ENCODE peak calls at places on chromosomes 4 and X, in seven cellular contexts. One of them, this sample, is unnamed. For H3K4me1, the result is how much of the 10 kb centered on the place peaks cover.

GRCh38 chr4:25442863-25443307 is 65.8 kb downstream of the ANAPC4 start:
- DNase-seq in stomach: no peak
- DNase-seq in sigmoid colon: no peak
- DNase-seq in suprapubic skin: no peak
- DNase-seq in transverse colon: no peak
- DNase-seq in ovary: no peak
- DNase-seq in A549: no peak
- DNase-seq in this sample: no peak

GRCh38 chrX:82134378-82134777 is 932.5 kb downstream of the SH3BGRL start:
- DNase-seq in suprapubic skin: no peak
- DNase-seq in transverse colon: no peak
- DNase-seq in ovary: no peak
- DNase-seq in stomach: no peak
- DNase-seq in sigmoid colon: no peak
- DNase-seq in A549: no peak
- DNase-seq in this sample: no peak

GRCh38 chr4:111230265-111230664 is 607.4 kb upstream of the PITX2 start:
- DNase-seq in A549: no peak
- DNase-seq in suprapubic skin: no peak
- DNase-seq in ovary: no peak
- DNase-seq in sigmoid colon: no peak
- DNase-seq in stomach: no peak
- DNase-seq in transverse colon: no peak
- DNase-seq in this sample: no peak

GRCh38 chrX:149830192-149830873 is 48.6 kb downstream of the MAGEA9 start:
- DNase-seq in suprapubic skin: no peak
- DNase-seq in transverse colon: no peak
- DNase-seq in stomach: no peak
- DNase-seq in sigmoid colon: no peak
- DNase-seq in A549: no peak
- DNase-seq in ovary: peak
- DNase-seq in this sample: no peak

GRCh38 chr4:80229590-80229989 is 32.3 kb downstream of the PRDM8 start:
- DNase-seq in transverse colon: no peak
- DNase-seq in A549: no peak
- DNase-seq in ovary: no peak
- DNase-seq in suprapubic skin: no peak
- DNase-seq in sigmoid colon: no peak
- DNase-seq in stomach: no peak
- DNase-seq in this sample: no peak

GRCh38 chr4:7629855-7630254 is 195.1 kb upstream of the PSAPL1 start:
- DNase-seq in ovary: no peak
- DNase-seq in transverse colon: no peak
- DNase-seq in stomach: no peak
- DNase-seq in sigmoid colon: no peak
- DNase-seq in A549: no peak
- DNase-seq in suprapubic skin: peak
- DNase-seq in this sample: no peak

GRCh38 chr4:8039290-8039689 is 99.6 kb upstream of the AFAP1 start:
- DNase-seq in transverse colon: peak
- DNase-seq in A549: no peak
- DNase-seq in ovary: no peak
- DNase-seq in sigmoid colon: no peak
- DNase-seq in suprapubic skin: no peak
- DNase-seq in stomach: no peak
- DNase-seq in this sample: no peak

GRCh38 chr4:99946346-99947189 is at the start of gene DNAJB14:
- DNase-seq in sigmoid colon: peak
- DNase-seq in ovary: peak
- DNase-seq in A549: peak
- DNase-seq in stomach: peak
- DNase-seq in transverse colon: peak
- DNase-seq in suprapubic skin: peak
- DNase-seq in this sample: peak

GRCh38 chr4:71389149-71389840 is 50.5 kb downstream of the SLC4A4 start:
- DNase-seq in sigmoid colon: peak
- DNase-seq in A549: peak
- DNase-seq in transverse colon: no peak
- DNase-seq in suprapubic skin: no peak
- DNase-seq in ovary: no peak
- DNase-seq in stomach: peak
- DNase-seq in this sample: peak

GRCh38 chr4:81030061-81030616 is 369 bp upstream of the BMP3 start:
- DNase-seq in suprapubic skin: no peak
- DNase-seq in transverse colon: no peak
- DNase-seq in ovary: no peak
- DNase-seq in A549: no peak
- DNase-seq in stomach: no peak
- DNase-seq in sigmoid colon: no peak
- DNase-seq in this sample: no peak

GRCh38 chr4:131551306-131551705 is 1597.8 kb upstream of the PCDH10 start:
- DNase-seq in A549: no peak
- DNase-seq in suprapubic skin: no peak
- DNase-seq in ovary: no peak
- DNase-seq in sigmoid colon: no peak
- DNase-seq in stomach: no peak
- DNase-seq in transverse colon: no peak
- DNase-seq in this sample: no peak

GRCh38 chr4:147782087-147782781 is 50.3 kb downstream of the ARHGAP10 start:
- DNase-seq in suprapubic skin: no peak
- DNase-seq in A549: no peak
- DNase-seq in stomach: no peak
- DNase-seq in transverse colon: no peak
- DNase-seq in ovary: no peak
- DNase-seq in sigmoid colon: no peak
- DNase-seq in this sample: no peak

GRCh38 chr4:879730-880079 is 52.4 kb downstream of the GAK start:
- DNase-seq in transverse colon: no peak
- DNase-seq in A549: no peak
- DNase-seq in suprapubic skin: no peak
- DNase-seq in ovary: no peak
- DNase-seq in stomach: no peak
- DNase-seq in sigmoid colon: no peak
- DNase-seq in this sample: no peak

GRCh38 chrX:45479196-45479834 is 278.6 kb upstream of the DIPK2B start:
- DNase-seq in ovary: no peak
- DNase-seq in suprapubic skin: no peak
- DNase-seq in stomach: no peak
- DNase-seq in A549: peak
- DNase-seq in transverse colon: no peak
- DNase-seq in sigmoid colon: no peak
- DNase-seq in this sample: no peak

GRCh38 chr4:100895572-100896197 is 377.9 kb upstream of the EMCN start:
- DNase-seq in A549: no peak
- DNase-seq in ovary: no peak
- DNase-seq in stomach: no peak
- DNase-seq in suprapubic skin: no peak
- DNase-seq in sigmoid colon: no peak
- DNase-seq in transverse colon: no peak
- DNase-seq in this sample: no peak

GRCh38 chr4:138406881-138407280 is 164.7 kb upstream of the SLC7A11 start:
- DNase-seq in ovary: no peak
- DNase-seq in A549: no peak
- DNase-seq in sigmoid colon: no peak
- DNase-seq in suprapubic skin: no peak
- DNase-seq in transverse colon: no peak
- DNase-seq in stomach: no peak
- DNase-seq in this sample: no peak

GRCh38 chrX:11557120-11557519 is 108.6 kb downstream of the ARHGAP6 start:
- DNase-seq in A549: peak
- DNase-seq in ovary: no peak
- DNase-seq in transverse colon: no peak
- DNase-seq in stomach: no peak
- DNase-seq in sigmoid colon: no peak
- DNase-seq in suprapubic skin: no peak
- DNase-seq in this sample: no peak

GRCh38 chrX:1535241-1536041 is 1.5 kb downstream of the P2RY8 start:
- DNase-seq in transverse colon: peak
- DNase-seq in A549: no peak
- DNase-seq in sigmoid colon: no peak
- DNase-seq in suprapubic skin: peak
- DNase-seq in stomach: no peak
- DNase-seq in ovary: peak
- DNase-seq in this sample: peak

GRCh38 chr4:162116085-162116784 is 47.6 kb downstream of the FSTL5 start:
- DNase-seq in A549: no peak
- DNase-seq in ovary: no peak
- DNase-seq in transverse colon: no peak
- DNase-seq in stomach: no peak
- DNase-seq in suprapubic skin: no peak
- DNase-seq in sigmoid colon: no peak
- DNase-seq in this sample: no peak

GRCh38 chr4:81472249-81473085 is 760 bp upstream of the RASGEF1B start:
- DNase-seq in A549: peak
- DNase-seq in suprapubic skin: no peak
- DNase-seq in ovary: no peak
- DNase-seq in transverse colon: peak
- DNase-seq in stomach: peak
- DNase-seq in sigmoid colon: peak
- DNase-seq in this sample: peak

GRCh38 chr4:70236125-70236524 is 6.3 kb upstream of the CSN3 start:
- DNase-seq in suprapubic skin: no peak
- DNase-seq in sigmoid colon: no peak
- DNase-seq in transverse colon: no peak
- DNase-seq in ovary: no peak
- DNase-seq in stomach: no peak
- DNase-seq in A549: no peak
- DNase-seq in this sample: no peak

GRCh38 chr4:55561884-55562283 is 15.2 kb upstream of the CLOCK start:
- DNase-seq in ovary: no peak
- DNase-seq in sigmoid colon: no peak
- DNase-seq in suprapubic skin: no peak
- DNase-seq in transverse colon: no peak
- DNase-seq in A549: no peak
- DNase-seq in stomach: no peak
- DNase-seq in this sample: no peak

GRCh38 chr4:76897522-76898384 is at the start of gene SOWAHB:
- DNase-seq in transverse colon: peak
- DNase-seq in suprapubic skin: peak
- DNase-seq in A549: no peak
- DNase-seq in stomach: peak
- DNase-seq in ovary: peak
- DNase-seq in sigmoid colon: no peak
- DNase-seq in this sample: no peak

GRCh38 chr4:65018313-65018712 is 609.1 kb upstream of the TECRL start:
- DNase-seq in stomach: no peak
- DNase-seq in A549: no peak
- DNase-seq in ovary: no peak
- DNase-seq in sigmoid colon: no peak
- DNase-seq in suprapubic skin: no peak
- DNase-seq in transverse colon: no peak
- DNase-seq in this sample: no peak
- TF ChIP-seq EP300 in stomach: no peak
- TF ChIP-seq EP300 in A549: no peak
- TF ChIP-seq EP300 in ovary: no peak
- TF ChIP-seq EP300 in sigmoid colon: no peak
- TF ChIP-seq EP300 in suprapubic skin: no peak
- TF ChIP-seq EP300 in transverse colon: no peak
- TF ChIP-seq EP300 in this sample: no peak

GRCh38 chrX:154044045-154044444 is 24.3 kb upstream of the IRAK1 start:
- DNase-seq in suprapubic skin: no peak
- DNase-seq in transverse colon: no peak
- DNase-seq in stomach: no peak
- DNase-seq in ovary: no peak
- DNase-seq in sigmoid colon: no peak
- DNase-seq in A549: no peak
- DNase-seq in this sample: no peak
- H3K4me1 ChIP-seq in suprapubic skin: half or more
- H3K4me1 ChIP-seq in transverse colon: under half
- H3K4me1 ChIP-seq in stomach: under half
- H3K4me1 ChIP-seq in ovary: under half
- H3K4me1 ChIP-seq in sigmoid colon: under half
- H3K4me1 ChIP-seq in A549: half or more
- H3K4me1 ChIP-seq in this sample: under half

GRCh38 chrX:155744534-155744933 is 131.8 kb upstream of the TMLHE start:
- DNase-seq in A549: no peak
- DNase-seq in sigmoid colon: no peak
- DNase-seq in stomach: no peak
- DNase-seq in ovary: no peak
- DNase-seq in transverse colon: no peak
- DNase-seq in suprapubic skin: no peak
- DNase-seq in this sample: no peak

GRCh38 chrX:155747520-155747919 is 133.6 kb upstream of the VAMP7 start:
- DNase-seq in suprapubic skin: no peak
- DNase-seq in stomach: peak
- DNase-seq in sigmoid colon: no peak
- DNase-seq in ovary: no peak
- DNase-seq in A549: no peak
- DNase-seq in transverse colon: peak
- DNase-seq in this sample: peak

GRCh38 chrX:155751131-155751530 is 130.0 kb upstream of the VAMP7 start:
- DNase-seq in transverse colon: no peak
- DNase-seq in ovary: no peak
- DNase-seq in A549: no peak
- DNase-seq in stomach: no peak
- DNase-seq in suprapubic skin: no peak
- DNase-seq in sigmoid colon: no peak
- DNase-seq in this sample: no peak

GRCh38 chrX:155745792-155746191 is 133.0 kb upstream of the TMLHE start:
- DNase-seq in transverse colon: peak
- DNase-seq in suprapubic skin: no peak
- DNase-seq in A549: peak
- DNase-seq in stomach: peak
- DNase-seq in ovary: no peak
- DNase-seq in sigmoid colon: no peak
- DNase-seq in this sample: no peak
- TF ChIP-seq EP300 in transverse colon: no peak
- TF ChIP-seq EP300 in suprapubic skin: no peak
- TF ChIP-seq EP300 in A549: no peak
- TF ChIP-seq EP300 in stomach: no peak
- TF ChIP-seq EP300 in ovary: no peak
- TF ChIP-seq EP300 in sigmoid colon: no peak
- TF ChIP-seq EP300 in this sample: no peak

GRCh38 chr4:78691333-78691732 is 84.8 kb upstream of the BMP2K start:
- DNase-seq in stomach: no peak
- DNase-seq in ovary: no peak
- DNase-seq in suprapubic skin: no peak
- DNase-seq in transverse colon: no peak
- DNase-seq in sigmoid colon: no peak
- DNase-seq in A549: no peak
- DNase-seq in this sample: no peak
- H3K4me1 ChIP-seq in stomach: under half
- H3K4me1 ChIP-seq in ovary: under half
- H3K4me1 ChIP-seq in suprapubic skin: under half
- H3K4me1 ChIP-seq in transverse colon: under half
- H3K4me1 ChIP-seq in sigmoid colon: under half
- H3K4me1 ChIP-seq in A549: under half
- H3K4me1 ChIP-seq in this sample: under half

GRCh38 chr4:113471141-113471860 is 290.2 kb downstream of the CAMK2D start:
- DNase-seq in sigmoid colon: no peak
- DNase-seq in A549: no peak
- DNase-seq in transverse colon: no peak
- DNase-seq in ovary: no peak
- DNase-seq in suprapubic skin: no peak
- DNase-seq in stomach: no peak
- DNase-seq in this sample: no peak
- TF ChIP-seq EP300 in sigmoid colon: no peak
- TF ChIP-seq EP300 in A549: no peak
- TF ChIP-seq EP300 in transverse colon: no peak
- TF ChIP-seq EP300 in ovary: no peak
- TF ChIP-seq EP300 in suprapubic skin: no peak
- TF ChIP-seq EP300 in stomach: no peak
- TF ChIP-seq EP300 in this sample: no peak

GRCh38 chr4:188735082-188735481 is 595.8 kb downstream of the TRIML1 start:
- DNase-seq in transverse colon: no peak
- DNase-seq in stomach: no peak
- DNase-seq in A549: no peak
- DNase-seq in suprapubic skin: no peak
- DNase-seq in sigmoid colon: no peak
- DNase-seq in ovary: no peak
- DNase-seq in this sample: no peak
- H3K4me1 ChIP-seq in transverse colon: under half
- H3K4me1 ChIP-seq in stomach: under half
- H3K4me1 ChIP-seq in A549: under half
- H3K4me1 ChIP-seq in suprapubic skin: under half
- H3K4me1 ChIP-seq in sigmoid colon: under half
- H3K4me1 ChIP-seq in ovary: under half
- H3K4me1 ChIP-seq in this sample: under half

This sample was measured in tibial nerve.